ENCODE peak calls at places on chromosomes 2 and 18, in ten cellular contexts. Y, I, N, K, P, H, D, F, M and W are unnamed samples.

GRCh38 chr2:24984912-24985311 is 13.2 kb upstream of the DNAJC27 start:
- DNase-seq in Y (no peak), I (no peak), N (peak), K (peak), P (no peak), H (no peak), D (peak), F (peak), M (no peak), W (no peak)

GRCh38 chr2:241095594-241096290 is 6.3 kb downstream of the MTERF4 start:
- DNase-seq in Y (no peak), I (no peak), N (peak), K (no peak), P (no peak), H (peak), D (no peak), F (no peak), M (no peak), W (no peak)

GRCh38 chr2:12227941-12228608 is 481.6 kb downstream of the LPIN1 start:
- DNase-seq in Y (no peak), I (no peak), N (no peak), K (no peak), P (no peak), H (no peak), D (no peak), F (peak), M (peak), W (no peak)

GRCh38 chr18:53422896-53423295 is 801.6 kb downstream of the MBD2 start:
- DNase-seq in Y (no peak), I (no peak), N (no peak), K (no peak), P (no peak), H (no peak), D (no peak), F (no peak), M (no peak), W (no peak)

GRCh38 chr2:96180521-96180920 is 28.1 kb downstream of the STARD7 start:
- DNase-seq in Y (no peak), I (no peak), N (no peak), K (no peak), P (no peak), H (no peak), D (no peak), F (no peak), M (no peak), W (no peak)

GRCh38 chr2:85712849-85713612 is 18.9 kb downstream of the GNLY start:
- DNase-seq in Y (no peak), I (no peak), N (no peak), K (no peak), P (no peak), H (no peak), D (no peak), F (peak), M (no peak), W (no peak)

GRCh38 chr2:223779877-223780276 is 57.5 kb downstream of the AP1S3 start:
- DNase-seq in Y (peak), I (no peak), N (peak), K (peak), P (no peak), H (peak), D (no peak), F (peak), M (no peak), W (no peak)

GRCh38 chr2:85766214-85766613 is 12.4 kb downstream of the ATOH8 start:
- DNase-seq in Y (no peak), I (no peak), N (no peak), K (no peak), P (no peak), H (no peak), D (no peak), F (no peak), M (no peak), W (peak)

GRCh38 chr2:140975237-140975636 is 1155.6 kb downstream of the LRP1B start:
- DNase-seq in Y (no peak), I (no peak), N (no peak), K (peak), P (no peak), H (no peak), D (no peak), F (peak), M (no peak), W (no peak)

GRCh38 chr2:55601849-55602248 is 15.6 kb downstream of the PPP4R3B start:
- DNase-seq in Y (no peak), I (no peak), N (no peak), K (no peak), P (no peak), H (no peak), D (no peak), F (no peak), M (no peak), W (no peak)

GRCh38 chr2:3041246-3041645 is 336.4 kb downstream of the EIPR1 start:
- DNase-seq in Y (no peak), I (no peak), N (peak), K (no peak), P (no peak), H (no peak), D (no peak), F (no peak), M (no peak), W (no peak)

GRCh38 chr2:157269060-157269459 is 11.6 kb downstream of the GALNT5 start:
- DNase-seq in Y (no peak), I (no peak), N (no peak), K (no peak), P (no peak), H (no peak), D (no peak), F (no peak), M (no peak), W (no peak)

GRCh38 chr18:22604390-22604985 is 186.8 kb upstream of the CTAGE1 start:
- DNase-seq in Y (no peak), I (no peak), N (no peak), K (peak), P (no peak), H (no peak), D (peak), F (peak), M (no peak), W (peak)

GRCh38 chr2:99403084-99403483 is 65.9 kb downstream of the EIF5B start:
- DNase-seq in Y (no peak), I (no peak), N (no peak), K (no peak), P (no peak), H (no peak), D (no peak), F (no peak), M (no peak), W (no peak)

GRCh38 chr2:146602383-146602782 is 1242.4 kb upstream of the ACVR2A start:
- DNase-seq in Y (no peak), I (no peak), N (no peak), K (no peak), P (no peak), H (no peak), D (no peak), F (peak), M (no peak), W (no peak)

GRCh38 chr2:218981390-218982311 is 3.3 kb downstream of the FEV start:
- DNase-seq in Y (no peak), I (peak), N (peak), K (no peak), P (no peak), H (no peak), D (no peak), F (peak), M (no peak), W (no peak)

GRCh38 chr2:11009866-11010265 is 98.1 kb downstream of the KCNF1 start:
- DNase-seq in Y (no peak), I (no peak), N (no peak), K (no peak), P (no peak), H (no peak), D (no peak), F (no peak), M (no peak), W (no peak)

GRCh38 chr18:7904529-7904928 is 337.4 kb downstream of the PTPRM start:
- DNase-seq in Y (no peak), I (no peak), N (no peak), K (no peak), P (no peak), H (no peak), D (no peak), F (peak), M (peak), W (no peak)

GRCh38 chr2:61478086-61478485 is 7.2 kb upstream of the USP34 start:
- DNase-seq in Y (no peak), I (no peak), N (no peak), K (no peak), P (no peak), H (no peak), D (no peak), F (no peak), M (no peak), W (no peak)

GRCh38 chr2:221502270-221502973 is 69.7 kb downstream of the EPHA4 start:
- DNase-seq in Y (peak), I (no peak), N (no peak), K (peak), P (no peak), H (no peak), D (no peak), F (peak), M (peak), W (peak)

GRCh38 chr2:222017232-222017631 is 281.6 kb downstream of the PAX3 start:
- DNase-seq in Y (no peak), I (no peak), N (no peak), K (no peak), P (no peak), H (no peak), D (no peak), F (no peak), M (no peak), W (no peak)

GRCh38 chr2:30765226-30765625 is 42.0 kb downstream of the CAPN13 start:
- DNase-seq in Y (no peak), I (peak), N (peak), K (no peak), P (no peak), H (no peak), D (no peak), F (no peak), M (no peak), W (no peak)

GRCh38 chr2:23073041-23073440 is 311.9 kb upstream of the KLHL29 start:
- DNase-seq in Y (no peak), I (no peak), N (no peak), K (no peak), P (no peak), H (no peak), D (no peak), F (no peak), M (no peak), W (no peak)

GRCh38 chr18:25057491-25058050 is 294.4 kb downstream of the ZNF521 start:
- DNase-seq in Y (no peak), I (no peak), N (no peak), K (no peak), P (no peak), H (no peak), D (no peak), F (no peak), M (no peak), W (no peak)